ENCODE peak calls at places on chromosomes 6 and 20, in four cellular contexts. One of them, this sample, is unnamed.
A peak's percentile ranks its signal among the peaks of the same experiment; 100 is the strongest.

GRCh38 chr6:32151131-32151884 is 431 bp downstream of the PRRT1 start:
- DNase-seq in WTC11: no peak
- DNase-seq in skeletal muscle cell: no peak
- DNase-seq in vagina: no peak
- DNase-seq in this sample: no peak

GRCh38 chr6:75268121-75268987 is 16.2 kb downstream of the TMEM30A start:
- DNase-seq in WTC11: no peak
- DNase-seq in skeletal muscle cell: no peak
- DNase-seq in vagina: no peak
- DNase-seq in this sample: no peak

GRCh38 chr6:87393026-87393622 is 14.6 kb upstream of the CFAP206 start:
- DNase-seq in WTC11: no peak
- DNase-seq in skeletal muscle cell: peak; percentile 23
- DNase-seq in vagina: no peak
- DNase-seq in this sample: peak; percentile 43

GRCh38 chr6:97195117-97195516 is 87.9 kb downstream of the MMS22L start:
- DNase-seq in WTC11: no peak
- DNase-seq in skeletal muscle cell: peak; percentile 31
- DNase-seq in vagina: no peak
- DNase-seq in this sample: no peak

GRCh38 chr6:111620168-111620567 is 14.5 kb upstream of the TRAF3IP2 start:
- DNase-seq in WTC11: no peak
- DNase-seq in skeletal muscle cell: no peak
- DNase-seq in vagina: no peak
- DNase-seq in this sample: no peak

GRCh38 chr20:47502271-47502730 is 614 bp downstream of the NCOA3 start:
- DNase-seq in WTC11: peak; percentile 20
- DNase-seq in skeletal muscle cell: no peak
- DNase-seq in vagina: no peak
- DNase-seq in this sample: no peak

GRCh38 chr20:63897978-63898561 is 3.1 kb downstream of the DNAJC5 start:
- DNase-seq in WTC11: no peak
- DNase-seq in skeletal muscle cell: no peak
- DNase-seq in vagina: no peak
- DNase-seq in this sample: no peak

GRCh38 chr20:46568570-46569129 is 18.2 kb upstream of the OCSTAMP start:
- DNase-seq in WTC11: no peak
- DNase-seq in skeletal muscle cell: peak; percentile 52
- DNase-seq in vagina: no peak
- DNase-seq in this sample: no peak

GRCh38 chr6:157603314-157603940 is 219.6 kb upstream of the SNX9 start:
- DNase-seq in WTC11: no peak
- DNase-seq in skeletal muscle cell: no peak
- DNase-seq in vagina: peak; percentile 67
- DNase-seq in this sample: no peak

GRCh38 chr6:30720738-30721197 is 616 bp downstream of the TUBB start:
- DNase-seq in WTC11: peak; percentile 54
- DNase-seq in skeletal muscle cell: no peak
- DNase-seq in vagina: no peak
- DNase-seq in this sample: no peak

GRCh38 chr6:53376661-53377226 is 28.0 kb upstream of the ELOVL5 start:
- DNase-seq in WTC11: no peak
- DNase-seq in skeletal muscle cell: no peak
- DNase-seq in vagina: no peak
- DNase-seq in this sample: no peak

GRCh38 chr20:42018979-42019378 is 400.8 kb upstream of the CHD6 start:
- DNase-seq in WTC11: peak; percentile 40
- DNase-seq in skeletal muscle cell: no peak
- DNase-seq in vagina: no peak
- DNase-seq in this sample: peak; percentile 18

GRCh38 chr6:25487012-25487411 is 165.0 kb upstream of the SCGN start:
- DNase-seq in WTC11: no peak
- DNase-seq in skeletal muscle cell: no peak
- DNase-seq in vagina: no peak
- DNase-seq in this sample: no peak

GRCh38 chr20:46275091-46275490 is 33.2 kb downstream of the CDH22 start:
- DNase-seq in WTC11: no peak
- DNase-seq in skeletal muscle cell: no peak
- DNase-seq in vagina: no peak
- DNase-seq in this sample: no peak

GRCh38 chr6:112780498-112781096 is 433.5 kb downstream of the RFPL4B start:
- DNase-seq in WTC11: peak; percentile 73
- DNase-seq in skeletal muscle cell: peak; percentile 49
- DNase-seq in vagina: no peak
- DNase-seq in this sample: peak; percentile 64

GRCh38 chr20:38706482-38706881 is 17.8 kb upstream of the SLC32A1 start:
- DNase-seq in WTC11: peak; percentile 30
- DNase-seq in skeletal muscle cell: no peak
- DNase-seq in vagina: no peak
- DNase-seq in this sample: no peak

GRCh38 chr20:36158160-36158741 is 3.7 kb downstream of the EPB41L1 start:
- DNase-seq in WTC11: no peak
- DNase-seq in skeletal muscle cell: no peak
- DNase-seq in vagina: no peak
- DNase-seq in this sample: no peak

GRCh38 chr6:98929498-98930060 is 18.2 kb downstream of the FBXL4 start:
- DNase-seq in WTC11: no peak
- DNase-seq in skeletal muscle cell: no peak
- DNase-seq in vagina: no peak
- DNase-seq in this sample: no peak

GRCh38 chr6:137171824-137172733 is 1.4 kb downstream of the IL22RA2 start:
- DNase-seq in WTC11: peak; percentile 27
- DNase-seq in skeletal muscle cell: no peak
- DNase-seq in vagina: no peak
- DNase-seq in this sample: peak; percentile 30

GRCh38 chr6:5961836-5962235 is 44.9 kb downstream of the NRN1 start:
- DNase-seq in WTC11: no peak
- DNase-seq in skeletal muscle cell: no peak
- DNase-seq in vagina: no peak
- DNase-seq in this sample: no peak

GRCh38 chr6:3788408-3789017 is 37.0 kb upstream of the PXDC1 start:
- DNase-seq in WTC11: no peak
- DNase-seq in skeletal muscle cell: no peak
- DNase-seq in vagina: peak; percentile 75
- DNase-seq in this sample: no peak

GRCh38 chr6:135901776-135902524 is 50.4 kb downstream of the PDE7B start:
- DNase-seq in WTC11: no peak
- DNase-seq in skeletal muscle cell: peak; percentile 92
- DNase-seq in vagina: no peak
- DNase-seq in this sample: no peak

GRCh38 chr20:53810661-53811355 is 217.2 kb upstream of the ZNF217 start:
- DNase-seq in WTC11: no peak
- DNase-seq in skeletal muscle cell: no peak
- DNase-seq in vagina: no peak
- DNase-seq in this sample: no peak

GRCh38 chr6:130913119-130913518 is 85.9 kb downstream of the SMLR1 start:
- DNase-seq in WTC11: no peak
- DNase-seq in skeletal muscle cell: no peak
- DNase-seq in vagina: no peak
- DNase-seq in this sample: no peak

GRCh38 chr6:145247677-145248419 is 487.5 kb downstream of the EPM2A start:
- DNase-seq in WTC11: no peak
- DNase-seq in skeletal muscle cell: peak; percentile 99
- DNase-seq in vagina: no peak
- DNase-seq in this sample: no peak

GRCh38 chr20:25685276-25686080 is 11.2 kb downstream of the ZNF337 start:
- DNase-seq in WTC11: peak; percentile 30
- DNase-seq in skeletal muscle cell: no peak
- DNase-seq in vagina: no peak
- DNase-seq in this sample: no peak

GRCh38 chr20:48120120-48120519 is 334.8 kb upstream of the SULF2 start:
- DNase-seq in WTC11: no peak
- DNase-seq in skeletal muscle cell: no peak
- DNase-seq in vagina: no peak
- DNase-seq in this sample: no peak

GRCh38 chr6:2630891-2631458 is 119.7 kb downstream of the MYLK4 start:
- DNase-seq in WTC11: no peak
- DNase-seq in skeletal muscle cell: peak; percentile 45
- DNase-seq in vagina: no peak
- DNase-seq in this sample: no peak

GRCh38 chr6:45981046-45981445 is 34.6 kb downstream of the CLIC5 start:
- DNase-seq in WTC11: no peak
- DNase-seq in skeletal muscle cell: no peak
- DNase-seq in vagina: no peak
- DNase-seq in this sample: no peak

GRCh38 chr20:21840991-21841390 is 135.5 kb downstream of the PAX1 start:
- DNase-seq in WTC11: no peak
- DNase-seq in skeletal muscle cell: no peak
- DNase-seq in vagina: no peak
- DNase-seq in this sample: no peak